ENCODE peak calls at places on chromosomes 12 and 14, in nine cellular contexts. P, Q, B, W, H, M, L, J and T are unnamed samples.

GRCh38 chr12:33676866-33677265 is 237.2 kb upstream of the SYT10 start:
- DNase-seq in P (no peak), M (no peak), Q (no peak), L (no peak), B (no peak), W (peak), H (no peak), J (no peak), T (no peak)

GRCh38 chr14:99995700-99996356 is 69.4 kb upstream of the EVL start:
- DNase-seq in W (peak), J (peak), Q (no peak), P (peak), L (peak), M (peak), H (peak), B (peak), T (peak)

GRCh38 chr12:47088021-47088944 is 8.5 kb upstream of the AMIGO2 start:
- DNase-seq in H (no peak), J (no peak), B (no peak), P (no peak), W (peak), M (no peak), L (no peak), Q (peak), T (no peak)

GRCh38 chr14:80944861-80945617 is 3.5 kb upstream of the CEP128 start:
- DNase-seq in P (no peak), W (no peak), L (no peak), B (no peak), H (no peak), Q (no peak), M (no peak), J (no peak), T (no peak)

GRCh38 chr12:15899282-15899870 is 11.8 kb upstream of the DERA start:
- DNase-seq in M (no peak), B (no peak), P (no peak), Q (no peak), J (peak), W (no peak), L (no peak), H (no peak), T (no peak)

GRCh38 chr12:28887591-28887990 is 261.5 kb upstream of the FAR2 start:
- DNase-seq in H (no peak), B (no peak), W (no peak), Q (no peak), P (no peak), L (no peak), M (no peak), J (no peak), T (no peak)

GRCh38 chr12:15164997-15165659 is 56.1 kb downstream of the RERG start:
- DNase-seq in J (no peak), L (no peak), W (no peak), H (no peak), B (no peak), M (no peak), Q (no peak), P (no peak), T (no peak)

GRCh38 chr14:100885196-100886030 is 18.1 kb downstream of the RTL1 start:
- DNase-seq in J (peak), M (no peak), H (no peak), P (no peak), W (no peak), Q (no peak), L (no peak), B (no peak), T (no peak)

GRCh38 chr12:81077686-81078441 is at the start of gene ACSS3:
- DNase-seq in H (no peak), W (no peak), L (no peak), P (no peak), B (no peak), J (peak), M (peak), Q (peak), T (no peak)